ENCODE peak calls at places on chromosomes 5 and 9, in nine cellular contexts. A, X, Y, B, W, K, C, Z and F are unnamed samples.

GRCh38 chr5:123699571-123699970 is 187.6 kb downstream of the CSNK1G3 start:
- DNase-seq in A (no peak), X (no peak), Y (peak; percentile 56), B (no peak), W (no peak), K (no peak), C (no peak), Z (no peak), F (no peak)

GRCh38 chr5:150398432-150399157 is 14.1 kb downstream of the CD74 start:
- DNase-seq in A (no peak), X (peak; percentile 89), Y (peak; percentile 24), B (peak; percentile 67), W (peak; percentile 47), K (no peak), C (no peak), Z (no peak), F (no peak)

GRCh38 chr5:5040712-5041111 is 99.4 kb upstream of the ADAMTS16 start:
- DNase-seq in A (no peak), X (no peak), Y (no peak), B (no peak), W (no peak), K (no peak), C (no peak), Z (no peak), F (no peak)

GRCh38 chr5:131305906-131306305 is 42.1 kb downstream of the CDC42SE2 start:
- DNase-seq in A (no peak), X (no peak), Y (no peak), B (no peak), W (no peak), K (no peak), C (no peak), Z (no peak), F (no peak)

GRCh38 chr9:122350577-122351355 is 20.1 kb upstream of the PTGS1 start:
- DNase-seq in A (peak; percentile 27), X (peak; percentile 75), Y (peak; percentile 81), B (peak; percentile 83), W (peak; percentile 71), K (peak; percentile 89), C (peak; percentile 85), Z (peak; percentile 75), F (peak; percentile 88)

GRCh38 chr5:68251386-68251785 is 35.8 kb downstream of the PIK3R1 start:
- DNase-seq in A (no peak), X (no peak), Y (no peak), B (no peak), W (no peak), K (no peak), C (no peak), Z (no peak), F (no peak)

GRCh38 chr9:100129772-100130171 is 30.7 kb downstream of the INVS start:
- DNase-seq in A (no peak), X (no peak), Y (no peak), B (peak; percentile 34), W (no peak), K (no peak), C (no peak), Z (no peak), F (no peak)

GRCh38 chr9:18982246-18982589 is 50.8 kb downstream of the SAXO1 start:
- DNase-seq in A (no peak), X (no peak), Y (no peak), B (no peak), W (no peak), K (no peak), C (no peak), Z (peak; percentile 44), F (no peak)

GRCh38 chr9:97038909-97039781 is at the start of gene CTSV:
- DNase-seq in A (peak; percentile 73), X (peak; percentile 75), Y (peak; percentile 91), B (peak; percentile 97), W (peak; percentile 88), K (peak; percentile 97), C (peak; percentile 98), Z (peak; percentile 89), F (peak; percentile 97)

GRCh38 chr9:126494746-126495145 is 119.0 kb upstream of the LMX1B start:
- DNase-seq in A (no peak), X (no peak), Y (no peak), B (no peak), W (no peak), K (no peak), C (no peak), Z (no peak), F (no peak)

GRCh38 chr5:143525176-143525575 is 121.7 kb upstream of the NR3C1 start:
- DNase-seq in A (no peak), X (no peak), Y (no peak), B (no peak), W (no peak), K (no peak), C (no peak), Z (no peak), F (no peak)

GRCh38 chr5:10432059-10433008 is 9.3 kb upstream of the ROPN1L start:
- DNase-seq in A (no peak), X (no peak), Y (no peak), B (no peak), W (no peak), K (no peak), C (no peak), Z (no peak), F (no peak)

GRCh38 chr9:109086221-109086620 is 33.5 kb downstream of the TMEM245 start:
- DNase-seq in A (no peak), X (no peak), Y (peak; percentile 28), B (no peak), W (no peak), K (no peak), C (no peak), Z (peak; percentile 40), F (no peak)

GRCh38 chr5:177186645-177187044 is 53.1 kb downstream of the NSD1 start:
- DNase-seq in A (no peak), X (no peak), Y (no peak), B (no peak), W (no peak), K (no peak), C (no peak), Z (no peak), F (no peak)

GRCh38 chr5:73417307-73418035 is 31.1 kb downstream of the FOXD1 start:
- DNase-seq in A (no peak), X (no peak), Y (peak; percentile 51), B (no peak), W (no peak), K (no peak), C (no peak), Z (no peak), F (no peak)
- TF ChIP-seq EZH2phosphoT487 in A (no peak), X (no peak), Y (no peak), B (no peak), W (no peak), K (no peak), C (no peak), Z (no peak), F (no peak)

GRCh38 chr5:148541054-148541835 is 113.1 kb downstream of the HTR4 start:
- DNase-seq in A (no peak), X (no peak), Y (no peak), B (no peak), W (peak; percentile 61), K (no peak), C (no peak), Z (no peak), F (no peak)

GRCh38 chr5:148542812-148543211 is 111.5 kb downstream of the HTR4 start:
- DNase-seq in A (no peak), X (no peak), Y (peak; percentile 81), B (no peak), W (no peak), K (no peak), C (no peak), Z (no peak), F (no peak)

GRCh38 chr5:148539851-148540250 is 114.5 kb downstream of the HTR4 start:
- DNase-seq in A (no peak), X (no peak), Y (no peak), B (no peak), W (no peak), K (no peak), C (no peak), Z (no peak), F (no peak)

GRCh38 chr5:148540636-148541035 is 113.7 kb downstream of the HTR4 start:
- DNase-seq in A (no peak), X (no peak), Y (peak; percentile 36), B (no peak), W (no peak), K (no peak), C (no peak), Z (no peak), F (no peak)

DNA sequence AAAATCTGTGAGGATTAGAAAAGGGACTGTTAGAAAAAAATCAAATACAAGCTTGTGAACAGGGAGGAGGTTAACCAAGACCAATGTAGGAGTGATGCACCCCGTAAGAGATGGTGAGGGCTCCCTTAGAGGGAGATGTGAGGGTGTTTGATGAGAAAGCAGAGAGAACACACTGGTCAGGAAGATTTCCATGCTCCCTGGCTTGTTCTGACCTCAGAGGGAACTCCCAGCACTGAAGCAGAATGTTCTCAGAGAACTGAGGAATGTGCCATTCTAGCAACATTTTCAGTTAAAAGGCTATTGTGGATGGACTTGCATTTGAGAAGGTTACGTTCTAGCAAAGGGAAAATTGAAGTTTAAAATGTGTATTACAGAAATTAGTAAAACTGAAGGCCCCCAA is 110.6 kb downstream of the HTR4 start:
- DNase-seq in A (no peak), X (no peak), Y (peak; percentile 15), B (peak; percentile 9), W (no peak), K (no peak), C (no peak), Z (no peak), F (no peak)
- TF ChIP-seq EZH2phosphoT487 in A (no peak), X (no peak), Y (no peak), B (no peak), W (no peak), K (no peak), C (no peak), Z (no peak), F (no peak)

DNA sequence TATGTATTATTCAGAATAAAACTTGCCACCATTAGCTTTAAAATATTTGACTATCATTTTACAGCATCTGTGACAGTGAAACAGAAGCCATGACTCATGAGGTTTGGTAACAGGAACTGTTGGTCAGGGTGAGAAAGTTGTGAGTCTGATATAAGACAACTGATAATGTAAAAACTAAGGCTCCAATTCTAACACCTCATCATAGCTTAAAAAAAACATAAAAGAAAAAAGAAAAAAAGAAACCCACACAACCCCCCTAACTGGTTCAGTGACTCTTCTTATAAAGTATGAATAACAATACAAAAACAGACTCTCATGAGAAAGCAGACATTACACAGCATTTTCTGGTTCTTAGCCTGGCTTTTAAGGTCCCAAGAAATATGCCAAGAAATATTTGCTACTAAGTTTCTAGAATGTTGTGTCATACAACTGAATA is 85.8 kb downstream of the MRPS27 start:
- DNase-seq in A (no peak), X (no peak), Y (peak; percentile 90), B (peak; percentile 43), W (no peak), K (no peak), C (no peak), Z (peak; percentile 48), F (peak; percentile 7)
- TF ChIP-seq EZH2phosphoT487 in A (no peak), X (no peak), Y (peak; percentile 78), B (no peak), W (no peak), K (no peak), C (no peak), Z (no peak), F (no peak)

DNA sequence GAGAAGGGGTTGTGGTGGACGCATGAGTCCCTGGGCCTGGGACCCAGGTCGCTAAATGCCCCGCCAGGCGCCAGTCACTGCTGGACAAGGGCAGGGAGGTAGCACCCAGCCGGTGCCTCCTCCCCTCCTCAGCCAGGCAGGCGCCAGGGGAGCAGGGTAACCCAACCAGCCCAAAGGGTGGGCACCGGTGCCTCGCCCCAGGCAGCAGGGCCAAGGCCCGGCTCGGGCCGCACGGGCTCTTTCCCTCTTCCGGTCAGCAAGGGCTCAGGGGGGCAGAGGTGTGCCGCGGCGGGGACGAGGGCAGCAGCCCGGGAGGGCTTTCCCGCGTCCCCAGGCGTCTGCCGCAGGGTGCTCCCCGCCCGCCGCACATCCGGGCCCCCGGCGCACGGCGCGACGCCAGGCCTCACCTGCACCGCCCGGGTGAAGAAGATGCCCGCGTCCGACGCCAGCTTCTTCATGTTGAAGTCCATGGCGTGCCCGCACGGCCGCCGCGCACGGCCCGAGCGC is 393 bp downstream of the SH3GLB2 start:
- DNase-seq in A (no peak), X (peak; percentile 74), Y (no peak), B (peak; percentile 71), W (peak; percentile 70), K (no peak), C (no peak), Z (peak; percentile 52), F (no peak)
- TF ChIP-seq EZH2phosphoT487 in A (no peak), X (no peak), Y (no peak), B (no peak), W (no peak), K (no peak), C (no peak), Z (no peak), F (no peak)